ENCODE peak calls at places on chromosome 13, in seven cellular contexts. M, B, N, Z, R, U and V are unnamed samples.

GRCh38 chr13:29922896-29923295 is 72.5 kb upstream of the UBL3 start:
- DNase-seq in R (no peak), B (no peak), Z (peak; percentile 89), N (peak; percentile 81), U (no peak), M (no peak), V (peak; percentile 58)

GRCh38 chr13:74136089-74136658 is 2.0 kb upstream of the KLF12 start:
- DNase-seq in U (peak; percentile 21), Z (peak; percentile 71), R (peak; percentile 43), N (peak; percentile 53), B (peak; percentile 28), M (no peak), V (peak; percentile 53)

GRCh38 chr13:37306778-37307544 is 201.5 kb upstream of the CSNK1A1L start:
- DNase-seq in B (no peak), R (no peak), N (peak; percentile 99), M (no peak), U (no peak), Z (peak; percentile 93), V (peak; percentile 95)

GRCh38 chr13:98664047-98664446 is 87.1 kb upstream of the STK24 start:
- DNase-seq in R (no peak), M (no peak), Z (peak; percentile 14), U (no peak), N (peak; percentile 93), B (no peak), V (peak; percentile 89)

GRCh38 chr13:66546534-66547379 is 683.4 kb downstream of the PCDH9 start:
- DNase-seq in M (no peak), B (no peak), R (no peak), U (no peak), Z (peak; percentile 22), N (peak; percentile 45), V (peak; percentile 43)

GRCh38 chr13:111656439-111656838 is 336.0 kb downstream of the TEX29 start:
- DNase-seq in N (no peak), B (no peak), Z (no peak), M (no peak), R (no peak), U (no peak), V (no peak)

GRCh38 chr13:70816853-70817252 is 708.6 kb upstream of the KLHL1 start:
- DNase-seq in M (no peak), Z (no peak), U (no peak), N (peak; percentile 23), B (no peak), R (no peak), V (peak; percentile 22)

GRCh38 chr13:94419304-94419943 is 60.1 kb downstream of the DCT start:
- DNase-seq in M (no peak), Z (peak; percentile 76), U (no peak), R (no peak), B (no peak), N (peak; percentile 65), V (peak; percentile 78)

GRCh38 chr13:76735641-76736040 is 150.6 kb downstream of the KCTD12 start:
- DNase-seq in Z (peak; percentile 36), R (no peak), N (no peak), U (no peak), M (no peak), B (no peak), V (no peak)

GRCh38 chr13:84927442-84928169 is 871.6 kb downstream of the SLITRK6 start:
- DNase-seq in R (no peak), M (no peak), N (no peak), B (no peak), Z (no peak), U (no peak), V (no peak)

GRCh38 chr13:40777166-40777956 is 6.4 kb upstream of the MRPS31 start:
- DNase-seq in N (peak; percentile 36), B (peak; percentile 58), U (no peak), Z (peak; percentile 68), R (peak; percentile 88), M (peak; percentile 19), V (peak; percentile 54)
- H3K4me3 ChIP-seq in N (no peak overlapping the region), B (peak overlapping the region; percentile 41), U (peak overlapping the region; percentile 57), Z (no peak overlapping the region), R (peak overlapping the region; percentile 43), M (peak overlapping the region; percentile 17), V (peak overlapping the region; percentile 29)

GRCh38 chr13:108508263-108508662 is 121.1 kb upstream of the MYO16 start:
- DNase-seq in M (no peak), Z (peak; percentile 51), B (no peak), U (no peak), R (peak; percentile 79), N (peak; percentile 6), V (peak; percentile 42)
- TF ChIP-seq CTCF in M (no peak), Z (peak; percentile 61), B (peak; percentile 52), U (peak; percentile 14), R (peak; percentile 75), N (peak; percentile 69), V (peak; percentile 79)

GRCh38 chr13:42380420-42381164 is 108.6 kb downstream of the AKAP11 start:
- DNase-seq in B (no peak), Z (no peak), M (no peak), U (no peak), R (no peak), N (no peak), V (no peak)
- H3K4me3 ChIP-seq in B (no peak overlapping the region), Z (no peak overlapping the region), M (no peak overlapping the region), U (no peak overlapping the region), R (no peak overlapping the region), N (no peak overlapping the region), V (no peak overlapping the region)

GRCh38 chr13:27339299-27339698 is 68.7 kb downstream of the RASL11A start:
- DNase-seq in U (no peak), N (no peak), Z (peak; percentile 48), R (peak; percentile 89), M (peak; percentile 18), B (peak; percentile 60), V (peak; percentile 28)

GRCh38 chr13:27336005-27336673 is 65.5 kb downstream of the RASL11A start:
- DNase-seq in U (no peak), Z (peak; percentile 61), N (peak; percentile 79), M (no peak), B (no peak), R (no peak), V (peak; percentile 50)

GRCh38 chr13:27338207-27338606 is 67.6 kb downstream of the RASL11A start:
- DNase-seq in Z (no peak), M (no peak), R (no peak), N (no peak), U (no peak), B (no peak), V (no peak)

GRCh38 chr13:27341616-27342015 is 71.0 kb downstream of the RASL11A start:
- DNase-seq in R (peak; percentile 15), N (no peak), U (no peak), M (no peak), Z (no peak), B (peak; percentile 39), V (no peak)

DNA sequence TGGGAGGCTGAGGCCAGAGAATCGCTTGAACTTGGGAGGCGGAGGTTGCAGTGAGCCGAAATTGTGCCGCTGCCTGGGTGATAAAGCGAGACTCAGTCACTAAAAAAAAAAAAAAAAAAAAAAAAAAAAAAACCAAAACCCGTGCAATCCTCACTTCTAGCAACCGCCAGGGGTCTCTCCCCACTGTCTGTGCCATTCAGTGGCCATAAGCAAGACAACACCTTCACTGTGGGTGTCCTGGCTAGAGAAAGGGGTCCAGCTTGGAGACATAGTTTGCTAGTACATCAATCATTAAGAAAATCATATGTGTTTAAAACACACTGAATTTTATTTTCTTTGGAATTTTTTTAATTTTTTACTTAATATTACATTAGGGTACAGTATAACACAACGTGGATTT is 68.2 kb downstream of the RASL11A start:
- DNase-seq in R (peak; percentile 87), Z (no peak), B (peak; percentile 23), M (no peak), N (no peak), U (no peak), V (no peak)
- TF ChIP-seq CTCF in R (peak; percentile 66), Z (peak; percentile 43), B (peak; percentile 38), M (no peak), N (no peak), U (no peak), V (peak; percentile 55)

GRCh38 chr13:97235549-97236206 is 13.5 kb downstream of the MBNL2 start:
- DNase-seq in B (peak; percentile 61), N (no peak), U (no peak), M (no peak), Z (no peak), R (no peak), V (no peak)
- H3K4me3 ChIP-seq in B (peak overlapping the region; percentile 45), N (no peak overlapping the region), U (peak overlapping the region; percentile 31), M (no peak overlapping the region), Z (no peak overlapping the region), R (no peak overlapping the region), V (no peak overlapping the region)